ENCODE peak calls at places on chromosomes 6 and 20, in eight cellular contexts. One of them, this sample, is unnamed.
A peak's percentile ranks its signal among the peaks of the same experiment; 100 is the strongest.

GRCh38 chr6:16450285-16450684 is 211.9 kb downstream of the GMPR start:
- DNase-seq in naive thymus-derived CD4-positive, alpha-beta T cell: no peak
- DNase-seq in CD8-positive, alpha-beta T cell: no peak
- DNase-seq in psoas muscle: no peak
- DNase-seq in HCT116: peak; percentile 38
- DNase-seq in GM23338: no peak
- DNase-seq in right lobe of liver: no peak
- DNase-seq in heart left ventricle: no peak
- DNase-seq in this sample: no peak

GRCh38 chr6:110509617-110510231 is 33.3 kb upstream of the SLC22A16 start:
- DNase-seq in CD8-positive, alpha-beta T cell: no peak
- DNase-seq in heart left ventricle: no peak
- DNase-seq in psoas muscle: no peak
- DNase-seq in naive thymus-derived CD4-positive, alpha-beta T cell: no peak
- DNase-seq in HCT116: peak; percentile 68
- DNase-seq in right lobe of liver: no peak
- DNase-seq in GM23338: no peak
- DNase-seq in this sample: no peak

GRCh38 chr6:140071601-140072062 is 697.2 kb upstream of the CITED2 start:
- DNase-seq in psoas muscle: no peak
- DNase-seq in HCT116: no peak
- DNase-seq in heart left ventricle: no peak
- DNase-seq in CD8-positive, alpha-beta T cell: no peak
- DNase-seq in GM23338: no peak
- DNase-seq in naive thymus-derived CD4-positive, alpha-beta T cell: no peak
- DNase-seq in right lobe of liver: no peak
- DNase-seq in this sample: peak; percentile 39

GRCh38 chr6:111662794-111663231 is 57.1 kb upstream of the TRAF3IP2 start:
- DNase-seq in heart left ventricle: no peak
- DNase-seq in naive thymus-derived CD4-positive, alpha-beta T cell: no peak
- DNase-seq in GM23338: no peak
- DNase-seq in HCT116: no peak
- DNase-seq in CD8-positive, alpha-beta T cell: no peak
- DNase-seq in psoas muscle: no peak
- DNase-seq in right lobe of liver: no peak
- DNase-seq in this sample: no peak

GRCh38 chr6:90322976-90323474 is 26.4 kb upstream of the BACH2 start:
- DNase-seq in heart left ventricle: no peak
- DNase-seq in naive thymus-derived CD4-positive, alpha-beta T cell: no peak
- DNase-seq in right lobe of liver: no peak
- DNase-seq in GM23338: no peak
- DNase-seq in HCT116: no peak
- DNase-seq in CD8-positive, alpha-beta T cell: no peak
- DNase-seq in psoas muscle: no peak
- DNase-seq in this sample: no peak

GRCh38 chr6:87682310-87682709 is 19.7 kb downstream of the AKIRIN2 start:
- DNase-seq in naive thymus-derived CD4-positive, alpha-beta T cell: no peak
- DNase-seq in psoas muscle: no peak
- DNase-seq in right lobe of liver: no peak
- DNase-seq in HCT116: no peak
- DNase-seq in CD8-positive, alpha-beta T cell: no peak
- DNase-seq in heart left ventricle: no peak
- DNase-seq in GM23338: no peak
- DNase-seq in this sample: peak; percentile 21

GRCh38 chr6:119076966-119077642 is 1.4 kb downstream of the FAM184A start:
- DNase-seq in right lobe of liver: no peak
- DNase-seq in heart left ventricle: no peak
- DNase-seq in HCT116: no peak
- DNase-seq in GM23338: no peak
- DNase-seq in psoas muscle: no peak
- DNase-seq in naive thymus-derived CD4-positive, alpha-beta T cell: no peak
- DNase-seq in CD8-positive, alpha-beta T cell: no peak
- DNase-seq in this sample: no peak

GRCh38 chr20:60258255-60258863 is 300.1 kb downstream of the CDH26 start:
- DNase-seq in right lobe of liver: peak; percentile 31
- DNase-seq in psoas muscle: no peak
- DNase-seq in HCT116: no peak
- DNase-seq in GM23338: no peak
- DNase-seq in naive thymus-derived CD4-positive, alpha-beta T cell: no peak
- DNase-seq in heart left ventricle: no peak
- DNase-seq in CD8-positive, alpha-beta T cell: no peak
- DNase-seq in this sample: no peak

GRCh38 chr6:111521497-111522275 is 38.7 kb upstream of the REV3L start:
- DNase-seq in right lobe of liver: no peak
- DNase-seq in CD8-positive, alpha-beta T cell: no peak
- DNase-seq in naive thymus-derived CD4-positive, alpha-beta T cell: no peak
- DNase-seq in GM23338: no peak
- DNase-seq in HCT116: no peak
- DNase-seq in heart left ventricle: no peak
- DNase-seq in psoas muscle: no peak
- DNase-seq in this sample: no peak

GRCh38 chr6:106082735-106083398 is 3.3 kb upstream of the PRDM1 start:
- DNase-seq in right lobe of liver: no peak
- DNase-seq in heart left ventricle: no peak
- DNase-seq in naive thymus-derived CD4-positive, alpha-beta T cell: no peak
- DNase-seq in psoas muscle: no peak
- DNase-seq in GM23338: no peak
- DNase-seq in HCT116: no peak
- DNase-seq in CD8-positive, alpha-beta T cell: no peak
- DNase-seq in this sample: peak; percentile 66

GRCh38 chr20:43975096-43975768 is 60.6 kb downstream of the TOX2 start:
- DNase-seq in GM23338: no peak
- DNase-seq in naive thymus-derived CD4-positive, alpha-beta T cell: no peak
- DNase-seq in CD8-positive, alpha-beta T cell: no peak
- DNase-seq in right lobe of liver: no peak
- DNase-seq in psoas muscle: no peak
- DNase-seq in heart left ventricle: no peak
- DNase-seq in HCT116: peak; percentile 86
- DNase-seq in this sample: peak; percentile 93

GRCh38 chr6:87529221-87529620 is 56.4 kb downstream of the SLC35A1 start:
- DNase-seq in naive thymus-derived CD4-positive, alpha-beta T cell: no peak
- DNase-seq in right lobe of liver: no peak
- DNase-seq in GM23338: no peak
- DNase-seq in psoas muscle: no peak
- DNase-seq in CD8-positive, alpha-beta T cell: no peak
- DNase-seq in heart left ventricle: no peak
- DNase-seq in HCT116: no peak
- DNase-seq in this sample: no peak

GRCh38 chr6:155654474-155654873 is 198.8 kb upstream of the NOX3 start:
- DNase-seq in GM23338: no peak
- DNase-seq in CD8-positive, alpha-beta T cell: no peak
- DNase-seq in right lobe of liver: no peak
- DNase-seq in naive thymus-derived CD4-positive, alpha-beta T cell: no peak
- DNase-seq in heart left ventricle: no peak
- DNase-seq in psoas muscle: no peak
- DNase-seq in HCT116: no peak
- DNase-seq in this sample: no peak

GRCh38 chr6:120005292-120005976 is 655.9 kb upstream of the MAN1A1 start:
- DNase-seq in CD8-positive, alpha-beta T cell: no peak
- DNase-seq in psoas muscle: no peak
- DNase-seq in naive thymus-derived CD4-positive, alpha-beta T cell: no peak
- DNase-seq in GM23338: peak; percentile 11
- DNase-seq in heart left ventricle: no peak
- DNase-seq in HCT116: no peak
- DNase-seq in right lobe of liver: no peak
- DNase-seq in this sample: no peak

GRCh38 chr6:147204060-147204785 is at the start of gene STXBP5:
- DNase-seq in right lobe of liver: peak; percentile 65
- DNase-seq in GM23338: peak; percentile 66
- DNase-seq in heart left ventricle: peak; percentile 63
- DNase-seq in naive thymus-derived CD4-positive, alpha-beta T cell: peak; percentile 44
- DNase-seq in CD8-positive, alpha-beta T cell: peak; percentile 74
- DNase-seq in HCT116: no peak
- DNase-seq in psoas muscle: peak; percentile 67
- DNase-seq in this sample: peak; percentile 53

GRCh38 chr6:33820243-33820642 is 16.4 kb upstream of the MLN start:
- DNase-seq in naive thymus-derived CD4-positive, alpha-beta T cell: no peak
- DNase-seq in CD8-positive, alpha-beta T cell: no peak
- DNase-seq in heart left ventricle: no peak
- DNase-seq in psoas muscle: no peak
- DNase-seq in right lobe of liver: no peak
- DNase-seq in GM23338: no peak
- DNase-seq in HCT116: no peak
- DNase-seq in this sample: peak; percentile 30

GRCh38 chr6:77466055-77467028 is 3.1 kb upstream of the HTR1B start:
- DNase-seq in heart left ventricle: no peak
- DNase-seq in CD8-positive, alpha-beta T cell: no peak
- DNase-seq in right lobe of liver: no peak
- DNase-seq in HCT116: no peak
- DNase-seq in GM23338: peak; percentile 86
- DNase-seq in naive thymus-derived CD4-positive, alpha-beta T cell: peak; percentile 10
- DNase-seq in psoas muscle: peak; percentile 48
- DNase-seq in this sample: peak; percentile 93

GRCh38 chr6:39873439-39873838 is 60.8 kb downstream of the MOCS1 start:
- DNase-seq in CD8-positive, alpha-beta T cell: no peak
- DNase-seq in right lobe of liver: no peak
- DNase-seq in GM23338: no peak
- DNase-seq in naive thymus-derived CD4-positive, alpha-beta T cell: no peak
- DNase-seq in heart left ventricle: no peak
- DNase-seq in psoas muscle: no peak
- DNase-seq in HCT116: no peak
- DNase-seq in this sample: no peak

GRCh38 chr20:50056951-50057403 is 56.0 kb downstream of the UBE2V1 start:
- DNase-seq in CD8-positive, alpha-beta T cell: no peak
- DNase-seq in right lobe of liver: no peak
- DNase-seq in HCT116: no peak
- DNase-seq in psoas muscle: no peak
- DNase-seq in GM23338: no peak
- DNase-seq in heart left ventricle: no peak
- DNase-seq in naive thymus-derived CD4-positive, alpha-beta T cell: no peak
- DNase-seq in this sample: peak; percentile 34

GRCh38 chr20:49985157-49985556 is 2.4 kb downstream of the SNAI1 start:
- DNase-seq in naive thymus-derived CD4-positive, alpha-beta T cell: no peak
- DNase-seq in right lobe of liver: no peak
- DNase-seq in heart left ventricle: no peak
- DNase-seq in GM23338: no peak
- DNase-seq in HCT116: no peak
- DNase-seq in psoas muscle: no peak
- DNase-seq in CD8-positive, alpha-beta T cell: no peak
- DNase-seq in this sample: peak; percentile 85

GRCh38 chr20:50744143-50744792 is 12.9 kb downstream of the PARD6B start:
- DNase-seq in CD8-positive, alpha-beta T cell: no peak
- DNase-seq in HCT116: peak; percentile 67
- DNase-seq in right lobe of liver: peak; percentile 60
- DNase-seq in naive thymus-derived CD4-positive, alpha-beta T cell: no peak
- DNase-seq in heart left ventricle: peak; percentile 77
- DNase-seq in GM23338: peak; percentile 36
- DNase-seq in psoas muscle: peak; percentile 87
- DNase-seq in this sample: peak; percentile 93

GRCh38 chr20:63696628-63697356 is at the start of gene TNFRSF6B:
- DNase-seq in right lobe of liver: peak; percentile 37
- DNase-seq in CD8-positive, alpha-beta T cell: no peak
- DNase-seq in HCT116: no peak
- DNase-seq in GM23338: no peak
- DNase-seq in heart left ventricle: peak; percentile 34
- DNase-seq in psoas muscle: peak; percentile 59
- DNase-seq in naive thymus-derived CD4-positive, alpha-beta T cell: peak; percentile 33
- DNase-seq in this sample: peak; percentile 85

GRCh38 chr6:79798841-79799240 is 148.5 kb downstream of the ELOVL4 start:
- DNase-seq in right lobe of liver: no peak
- DNase-seq in heart left ventricle: no peak
- DNase-seq in HCT116: no peak
- DNase-seq in CD8-positive, alpha-beta T cell: no peak
- DNase-seq in naive thymus-derived CD4-positive, alpha-beta T cell: no peak
- DNase-seq in GM23338: no peak
- DNase-seq in psoas muscle: no peak
- DNase-seq in this sample: no peak

GRCh38 chr6:1389791-1390070 is 355 bp downstream of the FOXF2 start:
- DNase-seq in psoas muscle: no peak
- DNase-seq in HCT116: no peak
- DNase-seq in CD8-positive, alpha-beta T cell: no peak
- DNase-seq in right lobe of liver: no peak
- DNase-seq in GM23338: peak; percentile 62
- DNase-seq in heart left ventricle: no peak
- DNase-seq in naive thymus-derived CD4-positive, alpha-beta T cell: no peak
- DNase-seq in this sample: peak; percentile 97

GRCh38 chr6:1388927-1389790 is at the start of gene FOXF2:
- DNase-seq in HCT116: no peak
- DNase-seq in heart left ventricle: no peak
- DNase-seq in psoas muscle: peak; percentile 54
- DNase-seq in CD8-positive, alpha-beta T cell: no peak
- DNase-seq in naive thymus-derived CD4-positive, alpha-beta T cell: no peak
- DNase-seq in GM23338: peak; percentile 83
- DNase-seq in right lobe of liver: no peak
- DNase-seq in this sample: peak; percentile 88

GRCh38 chr6:1390071-1390804 is 862 bp downstream of the FOXF2 start:
- DNase-seq in heart left ventricle: no peak
- DNase-seq in psoas muscle: no peak
- DNase-seq in naive thymus-derived CD4-positive, alpha-beta T cell: no peak
- DNase-seq in CD8-positive, alpha-beta T cell: no peak
- DNase-seq in right lobe of liver: no peak
- DNase-seq in GM23338: peak; percentile 63
- DNase-seq in HCT116: no peak
- DNase-seq in this sample: peak; percentile 96

GRCh38 chr6:1391692-1392309 is 2.4 kb downstream of the FOXF2 start:
- DNase-seq in naive thymus-derived CD4-positive, alpha-beta T cell: no peak
- DNase-seq in HCT116: no peak
- DNase-seq in CD8-positive, alpha-beta T cell: no peak
- DNase-seq in psoas muscle: no peak
- DNase-seq in right lobe of liver: no peak
- DNase-seq in heart left ventricle: no peak
- DNase-seq in GM23338: no peak
- DNase-seq in this sample: peak; percentile 91

GRCh38 chr6:1390805-1391511 is 1.6 kb downstream of the FOXF2 start:
- DNase-seq in GM23338: peak; percentile 61
- DNase-seq in right lobe of liver: no peak
- DNase-seq in psoas muscle: no peak
- DNase-seq in heart left ventricle: no peak
- DNase-seq in naive thymus-derived CD4-positive, alpha-beta T cell: no peak
- DNase-seq in CD8-positive, alpha-beta T cell: no peak
- DNase-seq in HCT116: no peak
- DNase-seq in this sample: peak; percentile 95
- H3K27me3 ChIP-seq in GM23338: peaks cover 94% of the 10 kb centered on the region
- H3K27me3 ChIP-seq in right lobe of liver: peaks cover 10% of the 10 kb centered on the region
- H3K27me3 ChIP-seq in psoas muscle: no peaks in the 10 kb centered on the region
- H3K27me3 ChIP-seq in heart left ventricle: peaks cover 86% of the 10 kb centered on the region
- H3K27me3 ChIP-seq in naive thymus-derived CD4-positive, alpha-beta T cell: peaks cover 29% of the 10 kb centered on the region
- H3K27me3 ChIP-seq in CD8-positive, alpha-beta T cell: peaks cover 38% of the 10 kb centered on the region
- H3K27me3 ChIP-seq in HCT116: no peaks in the 10 kb centered on the region
- H3K27me3 ChIP-seq in this sample: peaks cover 15% of the 10 kb centered on the region

GRCh38 chr6:109486068-109486467 is 3.0 kb upstream of the ZBTB24 start:
- DNase-seq in CD8-positive, alpha-beta T cell: no peak
- DNase-seq in psoas muscle: no peak
- DNase-seq in HCT116: no peak
- DNase-seq in right lobe of liver: no peak
- DNase-seq in heart left ventricle: no peak
- DNase-seq in naive thymus-derived CD4-positive, alpha-beta T cell: no peak
- DNase-seq in GM23338: no peak
- DNase-seq in this sample: no peak
- H3K4me1 ChIP-seq in CD8-positive, alpha-beta T cell: peaks cover 16% of the 10 kb centered on the region
- H3K4me1 ChIP-seq in psoas muscle: peaks cover 12% of the 10 kb centered on the region
- H3K4me1 ChIP-seq in HCT116: peaks cover 4% of the 10 kb centered on the region
- H3K4me1 ChIP-seq in right lobe of liver: no peaks in the 10 kb centered on the region
- H3K4me1 ChIP-seq in heart left ventricle: peaks cover 15% of the 10 kb centered on the region
- H3K4me1 ChIP-seq in naive thymus-derived CD4-positive, alpha-beta T cell: peaks cover 21% of the 10 kb centered on the region
- H3K4me1 ChIP-seq in GM23338: peaks cover 30% of the 10 kb centered on the region
- H3K4me1 ChIP-seq in this sample: peaks cover 7% of the 10 kb centered on the region

GRCh38 chr20:46243707-46244628 is 64.3 kb downstream of the CDH22 start:
- DNase-seq in heart left ventricle: no peak
- DNase-seq in GM23338: no peak
- DNase-seq in HCT116: no peak
- DNase-seq in naive thymus-derived CD4-positive, alpha-beta T cell: no peak
- DNase-seq in psoas muscle: no peak
- DNase-seq in right lobe of liver: no peak
- DNase-seq in CD8-positive, alpha-beta T cell: no peak
- DNase-seq in this sample: peak; percentile 90
- H3K27me3 ChIP-seq in heart left ventricle: peaks cover 70% of the 10 kb centered on the region
- H3K27me3 ChIP-seq in GM23338: no peaks in the 10 kb centered on the region
- H3K27me3 ChIP-seq in HCT116: no peaks in the 10 kb centered on the region
- H3K27me3 ChIP-seq in naive thymus-derived CD4-positive, alpha-beta T cell: no peaks in the 10 kb centered on the region
- H3K27me3 ChIP-seq in psoas muscle: no peaks in the 10 kb centered on the region
- H3K27me3 ChIP-seq in right lobe of liver: peaks cover 5% of the 10 kb centered on the region
- H3K27me3 ChIP-seq in CD8-positive, alpha-beta T cell: peaks cover 5% of the 10 kb centered on the region
- H3K27me3 ChIP-seq in this sample: peaks cover 39% of the 10 kb centered on the region

GRCh38 chr6:167845856-167846255 is 19.1 kb downstream of the AFDN start:
- DNase-seq in heart left ventricle: no peak
- DNase-seq in GM23338: no peak
- DNase-seq in naive thymus-derived CD4-positive, alpha-beta T cell: no peak
- DNase-seq in right lobe of liver: no peak
- DNase-seq in CD8-positive, alpha-beta T cell: no peak
- DNase-seq in HCT116: no peak
- DNase-seq in psoas muscle: no peak
- DNase-seq in this sample: no peak
- H3K4me1 ChIP-seq in heart left ventricle: peaks cover 42% of the 10 kb centered on the region
- H3K4me1 ChIP-seq in GM23338: peaks cover 61% of the 10 kb centered on the region
- H3K4me1 ChIP-seq in naive thymus-derived CD4-positive, alpha-beta T cell: no peaks in the 10 kb centered on the region
- H3K4me1 ChIP-seq in right lobe of liver: no peaks in the 10 kb centered on the region
- H3K4me1 ChIP-seq in CD8-positive, alpha-beta T cell: no peaks in the 10 kb centered on the region
- H3K4me1 ChIP-seq in HCT116: peaks cover 17% of the 10 kb centered on the region
- H3K4me1 ChIP-seq in psoas muscle: peaks cover 20% of the 10 kb centered on the region
- H3K4me1 ChIP-seq in this sample: peaks cover 20% of the 10 kb centered on the region

This sample was measured in osteoblast.